ENCODE peak calls at places on chromosome 17, in six cellular contexts. N, Y, T, E, L and P are unnamed samples.

GRCh38 chr17:57584050-57584551 is 161.0 kb downstream of the CCDC182 start:
- DNase-seq in E (no peak), L (no peak), T (no peak), Y (no peak), N (no peak), P (no peak)

GRCh38 chr17:48610282-48611211 is at the start of gene HOXB7:
- DNase-seq in Y (no peak), T (no peak), E (no peak), N (peak), L (no peak), P (no peak)

GRCh38 chr17:72697602-72698146 is 394.8 kb downstream of the SLC39A11 start:
- DNase-seq in Y (no peak), E (no peak), L (no peak), N (peak), T (no peak), P (no peak)

GRCh38 chr17:31413871-31414589 is 22.6 kb downstream of the RAB11FIP4 start:
- DNase-seq in L (no peak), N (peak), Y (no peak), T (no peak), E (no peak), P (no peak)

GRCh38 chr17:19573075-19573474 is 39.4 kb downstream of the SLC47A1 start:
- DNase-seq in N (no peak), L (no peak), Y (no peak), T (no peak), E (no peak), P (no peak)

GRCh38 chr17:65797809-65798208 is 236.4 kb upstream of the AXIN2 start:
- DNase-seq in L (no peak), T (no peak), E (no peak), N (no peak), Y (no peak), P (no peak)

GRCh38 chr17:13253746-13254410 is 236.1 kb upstream of the ELAC2 start:
- DNase-seq in Y (no peak), N (no peak), T (no peak), E (no peak), L (no peak), P (no peak)

GRCh38 chr17:6425407-6425806 is 9.5 kb downstream of the AIPL1 start:
- DNase-seq in Y (no peak), N (no peak), E (no peak), T (no peak), L (no peak), P (no peak)

GRCh38 chr17:72383053-72383847 is 262.4 kb downstream of the SOX9 start:
- DNase-seq in T (no peak), L (no peak), Y (no peak), N (no peak), E (no peak), P (no peak)

GRCh38 chr17:30824356-30825145 is at the start of gene CRLF3:
- DNase-seq in Y (peak), T (peak), L (peak), E (peak), N (peak), P (peak)

GRCh38 chr17:3547628-3548027 is 10.0 kb downstream of the TRPV3 start:
- DNase-seq in L (no peak), E (no peak), N (no peak), T (no peak), Y (no peak), P (no peak)

GRCh38 chr17:8002646-8003593 is 505 bp downstream of the GUCY2D start:
- DNase-seq in Y (no peak), E (no peak), L (no peak), N (no peak), T (no peak), P (no peak)

GRCh38 chr17:79294459-79295071 is 219.9 kb downstream of the ENGASE start:
- DNase-seq in N (peak), L (no peak), T (no peak), E (no peak), Y (no peak), P (peak)

GRCh38 chr17:40696651-40697072 is 6.9 kb downstream of the KRT24 start:
- DNase-seq in N (no peak), E (no peak), Y (no peak), L (no peak), T (no peak), P (no peak)

GRCh38 chr17:17071531-17072360 is 29.5 kb downstream of the MPRIP start:
- DNase-seq in T (no peak), L (no peak), Y (peak), E (no peak), N (no peak), P (no peak)